ENCODE peak calls at places on chromosome 15, in ten cellular contexts. Z, L, N, U, S, I, E, C, G and Y are unnamed samples.

GRCh38 chr15:67307156-67307555 is 52.6 kb downstream of the IQCH start:
- DNase-seq in Z (no peak), L (no peak), N (no peak), U (no peak), S (no peak), I (no peak), E (no peak), C (no peak), G (peak), Y (no peak)

GRCh38 chr15:75225951-75226732 is 24.5 kb downstream of the C15orf39 start:
- DNase-seq in Z (no peak), L (no peak), N (peak), U (no peak), S (no peak), I (no peak), E (no peak), C (no peak), G (no peak), Y (no peak)

GRCh38 chr15:77484994-77485393 is 64.3 kb downstream of the HMG20A start:
- DNase-seq in Z (no peak), L (no peak), N (no peak), U (no peak), S (no peak), I (no peak), E (no peak), C (no peak), G (no peak), Y (no peak)

GRCh38 chr15:60994842-60995495 is 234.1 kb downstream of the RORA start:
- DNase-seq in Z (no peak), L (no peak), N (no peak), U (peak), S (no peak), I (no peak), E (no peak), C (no peak), G (no peak), Y (no peak)

GRCh38 chr15:60408438-60409105 is 10.8 kb upstream of the ANXA2 start:
- DNase-seq in Z (no peak), L (no peak), N (no peak), U (no peak), S (peak), I (no peak), E (no peak), C (no peak), G (peak), Y (no peak)

GRCh38 chr15:74365619-74366445 is 1.6 kb downstream of the CYP11A1 start:
- DNase-seq in Z (no peak), L (no peak), N (peak), U (no peak), S (no peak), I (no peak), E (no peak), C (no peak), G (peak), Y (no peak)

GRCh38 chr15:41940441-41940857 is 31.9 kb downstream of the EHD4 start:
- DNase-seq in Z (no peak), L (no peak), N (no peak), U (no peak), S (no peak), I (no peak), E (no peak), C (no peak), G (peak), Y (no peak)

GRCh38 chr15:80861776-80862175 is 82.6 kb downstream of the CEMIP start:
- DNase-seq in Z (no peak), L (no peak), N (peak), U (no peak), S (no peak), I (no peak), E (no peak), C (no peak), G (peak), Y (no peak)

GRCh38 chr15:31977812-31978662 is 52.3 kb upstream of the CHRNA7 start:
- DNase-seq in Z (no peak), L (peak), N (peak), U (peak), S (peak), I (peak), E (no peak), C (peak), G (peak), Y (peak)

GRCh38 chr15:31499953-31500808 is 173.5 kb downstream of the KLF13 start:
- DNase-seq in Z (no peak), L (no peak), N (no peak), U (no peak), S (no peak), I (no peak), E (no peak), C (no peak), G (no peak), Y (no peak)

GRCh38 chr15:64151727-64152506 is at the start of gene SNX22:
- DNase-seq in Z (no peak), L (no peak), N (peak), U (no peak), S (no peak), I (no peak), E (no peak), C (peak), G (no peak), Y (no peak)

GRCh38 chr15:31302778-31303433 is 23.7 kb upstream of the KLF13 start:
- DNase-seq in Z (no peak), L (no peak), N (peak), U (no peak), S (no peak), I (peak), E (no peak), C (no peak), G (no peak), Y (no peak)

GRCh38 chr15:89356634-89357298 is 22.1 kb upstream of the POLG start:
- DNase-seq in Z (no peak), L (no peak), N (no peak), U (no peak), S (peak), I (peak), E (no peak), C (peak), G (no peak), Y (no peak)

GRCh38 chr15:99435138-99435695 is 130.6 kb upstream of the MEF2A start:
- DNase-seq in Z (no peak), L (no peak), N (peak), U (no peak), S (no peak), I (peak), E (no peak), C (peak), G (no peak), Y (no peak)

GRCh38 chr15:84605225-84605882 is 4.5 kb downstream of the ZSCAN2 start:
- DNase-seq in Z (no peak), L (no peak), N (no peak), U (no peak), S (no peak), I (no peak), E (no peak), C (no peak), G (no peak), Y (no peak)

GRCh38 chr15:46014532-46014931 is 379.7 kb downstream of the SQOR start:
- DNase-seq in Z (no peak), L (no peak), N (no peak), U (no peak), S (no peak), I (no peak), E (no peak), C (no peak), G (no peak), Y (no peak)

GRCh38 chr15:99100245-99101173 is 4.4 kb upstream of the SYNM start:
- DNase-seq in Z (no peak), L (peak), N (peak), U (peak), S (peak), I (peak), E (no peak), C (peak), G (peak), Y (peak)

GRCh38 chr15:79863886-79864285 is 32.9 kb downstream of the MTHFS start:
- DNase-seq in Z (no peak), L (no peak), N (no peak), U (no peak), S (no peak), I (no peak), E (no peak), C (no peak), G (peak), Y (no peak)

GRCh38 chr15:67383903-67384302 is 129.3 kb downstream of the IQCH start:
- DNase-seq in Z (no peak), L (no peak), N (no peak), U (no peak), S (no peak), I (no peak), E (no peak), C (no peak), G (no peak), Y (no peak)

GRCh38 chr15:99556010-99556409 is 9.8 kb upstream of the MEF2A start:
- DNase-seq in Z (no peak), L (no peak), N (no peak), U (no peak), S (no peak), I (no peak), E (no peak), C (no peak), G (no peak), Y (no peak)

GRCh38 chr15:69493406-69493805 is 40.8 kb downstream of the RPLP1 start:
- DNase-seq in Z (no peak), L (no peak), N (no peak), U (no peak), S (no peak), I (peak), E (no peak), C (no peak), G (no peak), Y (no peak)

GRCh38 chr15:93012793-93013192 is 76.2 kb downstream of the RGMA start:
- DNase-seq in Z (no peak), L (no peak), N (no peak), U (no peak), S (no peak), I (no peak), E (no peak), C (no peak), G (no peak), Y (no peak)

GRCh38 chr15:50124557-50125080 is 5.6 kb upstream of the ATP8B4 start:
- DNase-seq in Z (no peak), L (no peak), N (no peak), U (no peak), S (no peak), I (no peak), E (no peak), C (no peak), G (no peak), Y (no peak)

GRCh38 chr15:56929389-56929788 is 10.9 kb downstream of the TCF12 start:
- DNase-seq in Z (no peak), L (peak), N (no peak), U (no peak), S (no peak), I (no peak), E (no peak), C (no peak), G (peak), Y (no peak)

GRCh38 chr15:81789403-81789802 is 256.4 kb downstream of the MEX3B start:
- DNase-seq in Z (no peak), L (no peak), N (no peak), U (no peak), S (no peak), I (no peak), E (no peak), C (no peak), G (no peak), Y (no peak)

GRCh38 chr15:72825831-72826230 is 42.3 kb upstream of the ADPGK start:
- DNase-seq in Z (no peak), L (no peak), N (no peak), U (no peak), S (no peak), I (peak), E (no peak), C (no peak), G (no peak), Y (no peak)

GRCh38 chr15:39127925-39128617 is 452.8 kb upstream of the THBS1 start:
- DNase-seq in Z (no peak), L (peak), N (no peak), U (no peak), S (peak), I (no peak), E (no peak), C (peak), G (peak), Y (no peak)

GRCh38 chr15:35907507-35907906 is 361.5 kb upstream of the DPH6 start:
- DNase-seq in Z (no peak), L (no peak), N (no peak), U (no peak), S (no peak), I (no peak), E (no peak), C (no peak), G (no peak), Y (no peak)

GRCh38 chr15:78007965-78008886 is 69.3 kb downstream of the TBC1D2B start:
- DNase-seq in Z (no peak), L (no peak), N (peak), U (peak), S (no peak), I (no peak), E (no peak), C (peak), G (peak), Y (no peak)

GRCh38 chr15:95442107-95442719 is 888.3 kb upstream of the NR2F2 start:
- DNase-seq in Z (no peak), L (no peak), N (no peak), U (no peak), S (no peak), I (no peak), E (no peak), C (no peak), G (peak), Y (no peak)

GRCh38 chr15:60383008-60383694 is 14.6 kb downstream of the ANXA2 start:
- DNase-seq in Z (no peak), L (no peak), N (no peak), U (no peak), S (no peak), I (no peak), E (no peak), C (no peak), G (no peak), Y (no peak)

GRCh38 chr15:99732268-99732641 is 982 bp downstream of the LYSMD4 start:
- DNase-seq in Z (no peak), L (no peak), N (no peak), U (no peak), S (no peak), I (no peak), E (no peak), C (no peak), G (peak), Y (no peak)

GRCh38 chr15:68315495-68316007 is 38.0 kb downstream of the FEM1B start:
- DNase-seq in Z (no peak), L (no peak), N (peak), U (no peak), S (no peak), I (no peak), E (no peak), C (no peak), G (peak), Y (no peak)

GRCh38 chr15:77507911-77508310 is 87.2 kb downstream of the HMG20A start:
- DNase-seq in Z (no peak), L (no peak), N (no peak), U (peak), S (no peak), I (no peak), E (no peak), C (peak), G (peak), Y (no peak)

GRCh38 chr15:74245342-74245931 is 9.3 kb downstream of the CCDC33 start:
- DNase-seq in Z (no peak), L (peak), N (no peak), U (no peak), S (no peak), I (peak), E (no peak), C (no peak), G (no peak), Y (peak)

GRCh38 chr15:70792171-70792573 is 28.8 kb upstream of the UACA start:
- DNase-seq in Z (peak), L (no peak), N (no peak), U (no peak), S (peak), I (no peak), E (no peak), C (no peak), G (peak), Y (no peak)

GRCh38 chr15:23033979-23034378 is 5.4 kb downstream of the TUBGCP5 start:
- DNase-seq in Z (no peak), L (no peak), N (no peak), U (no peak), S (no peak), I (no peak), E (no peak), C (no peak), G (no peak), Y (no peak)

GRCh38 chr15:23039917-23040281 is 530 bp upstream of the TUBGCP5 start:
- DNase-seq in Z (no peak), L (no peak), N (no peak), U (no peak), S (no peak), I (no peak), E (no peak), C (no peak), G (no peak), Y (peak)

GRCh38 chr15:23038741-23039150 is 623 bp downstream of the TUBGCP5 start:
- DNase-seq in Z (no peak), L (no peak), N (no peak), U (no peak), S (peak), I (no peak), E (no peak), C (no peak), G (peak), Y (no peak)

GRCh38 chr15:23035964-23036566 is 3.3 kb downstream of the TUBGCP5 start:
- DNase-seq in Z (no peak), L (peak), N (no peak), U (no peak), S (peak), I (peak), E (no peak), C (peak), G (peak), Y (peak)

GRCh38 chr15:23039151-23039916 is at the start of gene TUBGCP5:
- DNase-seq in Z (peak), L (peak), N (peak), U (peak), S (peak), I (peak), E (peak), C (peak), G (peak), Y (peak)
- TF ChIP-seq CTCF in Z (peak), L (peak), N (peak), U (peak), S (no peak), I (peak), E (peak), C (no peak), G (peak), Y (no peak)

GRCh38 chr15:91852741-91853500 is 587 bp upstream of the SLCO3A1 start:
- DNase-seq in Z (no peak), L (peak), N (peak), U (peak), S (peak), I (peak), E (no peak), C (peak), G (peak), Y (peak)
- TF ChIP-seq CTCF in Z (peak), L (peak), N (peak), U (peak), S (peak), I (peak), E (peak), C (peak), G (peak), Y (peak)

GRCh38 chr15:52680041-52680391 is 828 bp upstream of the ATOSA start:
- DNase-seq in Z (no peak), L (no peak), N (no peak), U (no peak), S (no peak), I (no peak), E (no peak), C (no peak), G (peak), Y (no peak)

GRCh38 chr15:52678036-52678467 is 1.1 kb downstream of the ATOSA start:
- DNase-seq in Z (no peak), L (peak), N (peak), U (peak), S (peak), I (peak), E (no peak), C (peak), G (peak), Y (no peak)

GRCh38 chr15:52679232-52680040 is at the start of gene ATOSA:
- DNase-seq in Z (no peak), L (peak), N (peak), U (peak), S (peak), I (peak), E (peak), C (peak), G (peak), Y (peak)

GRCh38 chr15:52677593-52677992 is 1.6 kb downstream of the ATOSA start:
- DNase-seq in Z (no peak), L (no peak), N (no peak), U (no peak), S (no peak), I (no peak), E (peak), C (no peak), G (no peak), Y (no peak)

GRCh38 chr15:52678468-52679231 is 538 bp downstream of the ATOSA start:
- DNase-seq in Z (no peak), L (peak), N (peak), U (peak), S (peak), I (peak), E (no peak), C (peak), G (peak), Y (no peak)
- TF ChIP-seq CTCF in Z (peak), L (no peak), N (peak), U (no peak), S (no peak), I (no peak), E (no peak), C (no peak), G (no peak), Y (no peak)

GRCh38 chr15:37204698-37205097 is 104.3 kb upstream of the MEIS2 start:
- DNase-seq in Z (no peak), L (no peak), N (no peak), U (no peak), S (no peak), I (no peak), E (no peak), C (no peak), G (no peak), Y (no peak)
- TF ChIP-seq CTCF in Z (peak), L (no peak), N (no peak), U (peak), S (no peak), I (peak), E (no peak), C (no peak), G (no peak), Y (peak)

GRCh38 chr15:29736745-29737023 is 85.6 kb downstream of the TJP1 start:
- DNase-seq in Z (no peak), L (no peak), N (no peak), U (peak), S (peak), I (no peak), E (no peak), C (no peak), G (peak), Y (no peak)

GRCh38 chr15:29736012-29736744 is 86.1 kb downstream of the TJP1 start:
- DNase-seq in Z (no peak), L (no peak), N (no peak), U (no peak), S (no peak), I (no peak), E (peak), C (no peak), G (peak), Y (no peak)

GRCh38 chr15:29734917-29735572 is 87.2 kb downstream of the TJP1 start:
- DNase-seq in Z (no peak), L (no peak), N (no peak), U (no peak), S (peak), I (no peak), E (no peak), C (no peak), G (peak), Y (no peak)

DNA sequence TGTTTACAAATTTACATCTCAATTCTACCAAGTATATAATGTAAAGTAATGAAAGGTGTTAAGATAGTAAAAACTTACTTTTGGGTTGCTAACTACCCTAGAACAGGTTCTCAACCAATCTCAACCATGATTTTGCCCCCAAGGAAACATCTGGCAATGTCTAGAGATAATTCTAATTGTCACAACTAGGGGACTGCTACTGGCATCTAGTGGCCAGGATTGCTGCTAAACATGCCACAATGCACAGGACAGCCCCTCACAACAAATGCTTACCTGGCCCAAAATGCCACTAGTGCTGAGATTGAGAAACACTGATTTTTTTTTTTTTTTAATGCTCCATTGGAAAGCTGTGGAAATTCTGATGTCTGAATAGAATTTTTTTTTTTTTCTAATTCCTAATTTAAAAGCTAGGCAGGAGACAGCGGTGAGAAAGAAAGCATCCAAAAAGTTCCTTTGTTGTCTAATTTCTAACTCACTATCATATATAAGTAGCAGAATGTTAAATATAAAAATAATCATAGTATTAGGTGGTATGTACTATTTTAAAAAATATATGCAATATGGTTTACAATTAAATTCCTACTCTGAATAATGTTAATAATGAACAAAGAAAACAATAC is 81.5 kb downstream of the TJP1 start:
- DNase-seq in Z (no peak), L (no peak), N (no peak), U (no peak), S (no peak), I (peak), E (no peak), C (no peak), G (no peak), Y (no peak)
- TF ChIP-seq CTCF in Z (no peak), L (no peak), N (no peak), U (peak), S (peak), I (peak), E (peak), C (no peak), G (peak), Y (peak)